ENCODE peak calls at places on chromosome 6, in five cellular contexts. B is stimulated activated CD4-positive, alpha-beta T cell treated with anti-CD3 and anti-CD28 coated beads, Interleukin-15, amount 100 ng/mL, for 1 hour; W is IMR-90; Q is lower lobe of right lung; A is Right ventricle myocardium superior. T is an unnamed sample.

GRCh38 chr6:150072201-150072600 is 3.3 kb upstream of the ULBP3 start:
- DNase-seq in B (no peak), W (peak), Q (peak), A (peak), T (no peak)

GRCh38 chr6:54737247-54737646 is 109.3 kb upstream of the FAM83B start:
- DNase-seq in B (no peak), W (no peak), Q (no peak), A (no peak), T (no peak)

GRCh38 chr6:28988536-28989415 is 16.3 kb downstream of the ZNF311 start:
- DNase-seq in B (peak), W (peak), Q (peak), A (peak), T (no peak)

GRCh38 chr6:164528539-164528938 is 780.9 kb downstream of the C6orf118 start:
- DNase-seq in B (no peak), W (no peak), Q (no peak), A (no peak), T (no peak)

GRCh38 chr6:169236545-169236944 is 17.1 kb downstream of the THBS2 start:
- DNase-seq in B (no peak), W (no peak), Q (no peak), A (no peak), T (no peak)

GRCh38 chr6:121849477-121849876 is 414.0 kb downstream of the GJA1 start:
- DNase-seq in B (no peak), W (peak), Q (no peak), A (no peak), T (no peak)

GRCh38 chr6:87373377-87373776 is 28.8 kb downstream of the C6orf163 start:
- DNase-seq in B (no peak), W (no peak), Q (no peak), A (no peak), T (no peak)

GRCh38 chr6:3732345-3733141 is 19.0 kb downstream of the PXDC1 start:
- DNase-seq in B (peak), W (peak), Q (peak), A (peak), T (peak)

GRCh38 chr6:163715846-163716245 is 301.3 kb downstream of the QKI start:
- DNase-seq in B (no peak), W (no peak), Q (no peak), A (no peak), T (no peak)

GRCh38 chr6:158773581-158774449 is 45.4 kb downstream of the EZR start:
- DNase-seq in B (no peak), W (no peak), Q (no peak), A (no peak), T (no peak)

GRCh38 chr6:119587537-119587936 is 238.0 kb upstream of the MAN1A1 start:
- DNase-seq in B (no peak), W (peak), Q (no peak), A (no peak), T (no peak)

GRCh38 chr6:39835856-39836442 is 43.8 kb downstream of the DAAM2 start:
- DNase-seq in B (no peak), W (peak), Q (no peak), A (no peak), T (no peak)

GRCh38 chr6:15380354-15380753 is 134.5 kb downstream of the JARID2 start:
- DNase-seq in B (no peak), W (no peak), Q (no peak), A (no peak), T (no peak)